ENCODE peak calls at places on chromosomes 11 and 22, in eight cellular contexts. Y is neural crest cell, E is RWPE1, G is ovary, W is heart right ventricle, O is MG63, M is NCI-H774, R is hepatic stellate cell. J is an unnamed sample.

GRCh38 chr22:27065259-27065658 is 407.9 kb downstream of the MIAT start:
- DNase-seq in R (no peak), M (no peak), Y (no peak), W (no peak), E (no peak), O (no peak), G (no peak), J (no peak)

GRCh38 chr11:117837070-117837776 is 12.7 kb upstream of the FXYD2 start:
- DNase-seq in Y (no peak), M (no peak), O (no peak), W (peak), E (no peak), R (no peak), G (peak), J (peak)

GRCh38 chr11:65745049-65745448 is 24.5 kb upstream of the RNASEH2C start:
- DNase-seq in Y (no peak), W (no peak), O (no peak), R (no peak), M (no peak), E (no peak), G (no peak), J (no peak)

GRCh38 chr11:44235765-44236201 is 74.2 kb downstream of the ALX4 start:
- DNase-seq in O (no peak), R (no peak), E (no peak), W (no peak), Y (no peak), G (no peak), M (no peak), J (no peak)

GRCh38 chr11:44010789-44011251 is 37.0 kb upstream of the ACCSL start:
- DNase-seq in Y (no peak), O (no peak), E (no peak), R (no peak), G (peak), W (no peak), M (no peak), J (peak)

GRCh38 chr11:2303627-2304155 is 1.9 kb downstream of the TSPAN32 start:
- DNase-seq in E (no peak), O (no peak), G (no peak), R (no peak), M (no peak), W (peak), Y (no peak), J (peak)

GRCh38 chr11:3835100-3835485 is 5.7 kb downstream of the RHOG start:
- DNase-seq in G (no peak), M (no peak), R (no peak), W (no peak), O (no peak), E (no peak), Y (no peak), J (no peak)

GRCh38 chr22:25083414-25084166 is 116.1 kb upstream of the CRYBB3 start:
- DNase-seq in M (no peak), G (no peak), Y (no peak), E (no peak), R (no peak), W (no peak), O (no peak), J (peak)

GRCh38 chr11:70335511-70335910 is 62.8 kb upstream of the CTTN start:
- DNase-seq in Y (no peak), O (no peak), W (no peak), E (no peak), R (no peak), G (no peak), M (no peak), J (no peak)

GRCh38 chr11:95084509-95084908 is 5.1 kb upstream of the ENDOD1 start:
- DNase-seq in E (peak), Y (no peak), M (no peak), G (no peak), O (peak), W (no peak), R (no peak), J (no peak)

GRCh38 chr11:130677486-130678153 is 229.2 kb downstream of the ADAMTS15 start:
- DNase-seq in G (no peak), W (peak), M (no peak), O (peak), R (peak), E (peak), Y (no peak), J (no peak)

GRCh38 chr11:908273-908672 is 2.3 kb downstream of the CHID1 start:
- DNase-seq in Y (no peak), R (no peak), E (peak), O (no peak), W (no peak), G (no peak), M (no peak), J (no peak)

GRCh38 chr11:4049006-4049405 is 45.6 kb upstream of the RRM1 start:
- DNase-seq in R (no peak), M (no peak), Y (no peak), E (no peak), W (no peak), G (no peak), O (no peak), J (no peak)

GRCh38 chr11:19467904-19468303 is 227.2 kb upstream of the E2F8 start:
- DNase-seq in Y (no peak), W (no peak), M (no peak), O (no peak), R (no peak), E (no peak), G (no peak), J (no peak)

GRCh38 chr22:19766506-19767426 is 6.2 kb downstream of the TBX1 start:
- DNase-seq in M (no peak), W (no peak), G (no peak), O (no peak), R (no peak), Y (no peak), E (peak), J (peak)

GRCh38 chr22:43313497-43314474 is 29.4 kb downstream of the SCUBE1 start:
- DNase-seq in Y (no peak), O (no peak), M (no peak), E (no peak), G (no peak), W (peak), R (no peak), J (peak)

GRCh38 chr11:96228911-96229310 is 114.1 kb downstream of the MAML2 start:
- DNase-seq in W (no peak), E (no peak), Y (no peak), O (no peak), R (no peak), M (no peak), G (no peak), J (no peak)

GRCh38 chr11:3109434-3109833 is 52.2 kb upstream of the CARS1 start:
- DNase-seq in E (no peak), Y (no peak), W (no peak), O (no peak), M (no peak), R (no peak), G (no peak), J (no peak)

GRCh38 chr11:14642873-14643696 is 519 bp upstream of the PDE3B start:
- DNase-seq in M (no peak), E (no peak), R (no peak), W (no peak), Y (peak), G (no peak), O (no peak), J (no peak)

GRCh38 chr11:132910016-132910760 is 622.1 kb downstream of the OPCML start:
- DNase-seq in R (no peak), W (no peak), O (no peak), M (no peak), G (no peak), E (no peak), Y (no peak), J (no peak)

GRCh38 chr11:76276773-76277155 is 70.5 kb upstream of the WNT11 start:
- DNase-seq in E (no peak), M (no peak), W (no peak), O (no peak), G (no peak), R (no peak), Y (no peak), J (no peak)

GRCh38 chr11:561148-562003 is 606 bp downstream of the RASSF7 start:
- DNase-seq in E (peak), Y (no peak), M (no peak), R (no peak), W (no peak), O (peak), G (no peak), J (peak)

GRCh38 chr11:16744128-16744725 is 5.8 kb downstream of the C11orf58 start:
- DNase-seq in O (no peak), M (no peak), G (no peak), E (no peak), W (no peak), Y (no peak), R (no peak), J (no peak)

GRCh38 chr11:118488480-118489109 is 38.7 kb upstream of the TTC36 start:
- DNase-seq in O (peak), W (peak), E (peak), G (peak), R (peak), Y (peak), M (peak), J (peak)

GRCh38 chr11:121153472-121153871 is 52.4 kb downstream of the TECTA start:
- DNase-seq in G (no peak), M (no peak), Y (no peak), E (no peak), W (no peak), R (no peak), O (no peak), J (no peak)

GRCh38 chr11:68994161-68994890 is 13.5 kb upstream of the MRGPRD start:
- DNase-seq in G (no peak), E (no peak), Y (no peak), W (peak), O (no peak), R (no peak), M (no peak), J (peak)

GRCh38 chr11:87926250-87926970 is 248.8 kb downstream of the RAB38 start:
- DNase-seq in G (no peak), E (peak), Y (no peak), W (no peak), R (no peak), M (no peak), O (peak), J (no peak)

J was measured in testis.